ENCODE peak calls at places on chromosomes 13 and 19, in five cellular contexts. B is glutamatergic neuron, O is endodermal cell, E is Peyer's patch, D is GM12865. P is an unnamed sample.
A peak's percentile ranks its signal among the peaks of the same experiment; 100 is the strongest.

GRCh38 chr13:109516196-109516595 is 270.2 kb downstream of the IRS2 start:
- DNase-seq in B (no peak), O (no peak), E (no peak), D (no peak), P (no peak)

GRCh38 chr19:5436101-5436947 is 18.9 kb upstream of the ZNRF4 start:
- DNase-seq in B (peak; percentile 94), O (peak; percentile 97), E (no peak), D (no peak), P (no peak)

GRCh38 chr19:35513975-35514809 is 743 bp upstream of the DMKN start:
- DNase-seq in B (no peak), O (peak; percentile 85), E (no peak), D (no peak), P (peak; percentile 40)

GRCh38 chr13:25945596-25945995 is 106.2 kb downstream of the SHISA2 start:
- DNase-seq in B (no peak), O (peak; percentile 17), E (no peak), D (no peak), P (no peak)

GRCh38 chr19:3389446-3389778 is 23.0 kb downstream of the NFIC start:
- DNase-seq in B (no peak), O (no peak), E (no peak), D (no peak), P (no peak)

GRCh38 chr13:20512042-20512683 is 13.5 kb downstream of the CRYL1 start:
- DNase-seq in B (peak; percentile 37), O (peak; percentile 88), E (no peak), D (no peak), P (no peak)

GRCh38 chr19:45331411-45331810 is 8.7 kb upstream of the CKM start:
- DNase-seq in B (no peak), O (no peak), E (no peak), D (no peak), P (no peak)

GRCh38 chr13:80442613-80443012 is 101.7 kb upstream of the SPRY2 start:
- DNase-seq in B (no peak), O (no peak), E (no peak), D (no peak), P (no peak)

GRCh38 chr13:31209172-31209818 is 9.5 kb downstream of the B3GLCT start:
- DNase-seq in B (peak; percentile 69), O (peak; percentile 73), E (no peak), D (no peak), P (peak; percentile 56)

DNA sequence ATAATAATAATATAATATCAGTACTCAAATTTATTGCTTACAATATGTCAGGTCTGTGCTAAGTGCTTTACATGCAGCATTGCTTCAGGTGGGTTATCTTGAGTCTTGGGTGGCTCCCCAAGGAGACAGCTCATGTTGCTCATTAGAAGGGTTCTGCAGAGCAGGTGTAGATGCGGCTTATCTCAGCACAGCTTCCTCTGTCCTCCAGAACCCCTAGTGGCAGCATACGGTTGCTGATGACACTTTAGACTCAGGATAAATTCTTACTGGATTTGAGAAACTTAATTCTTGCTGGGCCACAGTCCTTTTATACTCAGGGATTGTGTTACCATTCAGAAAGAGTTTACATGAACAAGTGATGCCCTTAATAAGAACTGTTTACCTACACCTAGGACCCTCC is 8.9 kb downstream of the COG3 start:
- DNase-seq in B (no peak), O (peak; percentile 65), E (no peak), D (peak; percentile 36), P (no peak)
- TF ChIP-seq CTCF in B (peak; percentile 38), O (peak; percentile 78), E (no peak), D (peak; percentile 16), P (peak; percentile 16)

DNA sequence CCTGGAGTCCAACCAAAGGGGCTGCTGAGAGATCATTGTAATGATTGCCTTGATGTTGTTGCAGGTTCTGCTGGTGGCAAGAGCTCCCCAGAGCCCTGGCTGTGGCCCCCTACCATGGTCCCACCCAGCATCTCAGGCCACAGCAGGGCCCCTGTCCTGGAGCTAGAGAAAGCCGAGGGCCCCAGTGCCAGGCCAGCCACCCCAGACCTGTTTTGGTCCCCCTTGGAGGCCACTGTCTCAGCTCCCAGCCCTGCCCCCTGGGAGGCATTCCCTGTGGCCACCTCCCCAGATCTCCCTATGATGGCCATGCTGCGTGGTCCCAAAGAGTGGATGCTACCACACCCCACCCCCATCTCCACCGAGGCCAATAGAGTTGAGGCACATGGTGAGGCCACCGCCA is 15.5 kb downstream of the NCAN start:
- DNase-seq in B (no peak), O (no peak), E (no peak), D (no peak), P (no peak)
- TF ChIP-seq CTCF in B (no peak), O (no peak), E (no peak), D (no peak), P (no peak)

GRCh38 chr13:51449018-51449417 is 3.8 kb downstream of the INTS6 start:
- DNase-seq in B (no peak), O (no peak), E (no peak), D (no peak), P (no peak)

GRCh38 chr13:51444922-51445321 is 7.9 kb downstream of the INTS6 start:
- DNase-seq in B (no peak), O (no peak), E (no peak), D (no peak), P (peak; percentile 61)
- TF ChIP-seq CTCF in B (no peak), O (peak; percentile 65), E (no peak), D (no peak), P (peak; percentile 33)

DNA sequence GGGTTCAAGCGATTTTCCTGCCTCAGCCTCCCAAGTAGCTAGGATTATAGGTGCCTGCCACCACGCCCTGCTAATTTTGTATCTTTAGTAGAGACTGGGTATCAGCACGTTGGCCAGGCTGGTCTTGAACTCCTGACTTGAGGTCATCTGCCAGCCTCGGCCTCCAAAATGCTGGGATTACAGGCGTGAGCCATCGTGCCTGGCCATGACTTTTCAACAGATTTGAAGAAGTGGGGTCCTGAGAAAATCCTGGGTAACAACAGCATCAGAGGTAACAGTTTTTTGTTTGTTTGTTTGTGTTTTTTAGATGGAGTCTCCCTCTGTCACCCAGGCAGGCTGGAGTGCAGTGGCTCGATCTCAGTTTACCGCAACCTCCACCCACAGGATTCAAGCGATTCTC is 3.6 kb downstream of the JUNB start:
- DNase-seq in B (no peak), O (no peak), E (no peak), D (no peak), P (no peak)
- TF ChIP-seq CTCF in B (no peak), O (no peak), E (no peak), D (no peak), P (no peak)

P was measured in fibroblast of villous mesenchyme.